ENCODE peak calls at places on chromosomes 6 and 20, in four cellular contexts. Q, P, V and B are unnamed samples.

GRCh38 chr20:46174469-46175126 is 56.5 kb downstream of the CD40 start:
- DNase-seq in Q (no peak), P (no peak), V (peak), B (peak)

GRCh38 chr20:29741894-29742698 is 1515.4 kb upstream of the DEFB115 start:
- DNase-seq in Q (no peak), P (no peak), V (no peak), B (no peak)

GRCh38 chr6:70884074-70884983 is 72.5 kb downstream of the B3GAT2 start:
- DNase-seq in Q (peak), P (peak), V (peak), B (peak)

GRCh38 chr6:152206072-152206818 is 398.8 kb downstream of the ESR1 start:
- DNase-seq in Q (peak), P (no peak), V (no peak), B (no peak)

GRCh38 chr20:10990625-10991382 is 317.0 kb upstream of the JAG1 start:
- DNase-seq in Q (no peak), P (no peak), V (no peak), B (no peak)

GRCh38 chr6:147738516-147739187 is 230.2 kb downstream of the SAMD5 start:
- DNase-seq in Q (peak), P (no peak), V (no peak), B (no peak)

GRCh38 chr6:146408583-146408982 is 135.1 kb upstream of the RAB32 start:
- DNase-seq in Q (no peak), P (no peak), V (no peak), B (no peak)

GRCh38 chr20:48951041-48951440 is 29.5 kb downstream of the ARFGEF2 start:
- DNase-seq in Q (no peak), P (no peak), V (no peak), B (no peak)

GRCh38 chr6:32298632-32299336 is 72.9 kb downstream of the TSBP1 start:
- DNase-seq in Q (peak), P (no peak), V (no peak), B (no peak)